ENCODE peak calls at places on chromosomes 7 and 10, in seven cellular contexts. F is NCI-H1105; S is activated CD4-positive, alpha-beta T cell treated with anti-CD3 and anti-CD28 coated beads for 36 hours; B is stimulated activated CD4-positive, alpha-beta T cell treated with anti-CD3 and anti-CD28 coated beads, Interleukin-4, amount 100 ng/mL, for 24 hours; J is astrocyte; V is neuronal stem cell; A is naive B cell. U is an unnamed sample.
A peak's percentile ranks its signal among the peaks of the same experiment; 100 is the strongest.

GRCh38 chr10:111018021-111018420 is 58.8 kb upstream of the ADRA2A start:
- DNase-seq in A (no peak), B (no peak), J (peak; percentile 45), F (no peak), S (no peak), V (no peak), U (no peak)

GRCh38 chr7:54980521-54980920 is 38.3 kb upstream of the EGFR start:
- DNase-seq in F (no peak), J (no peak), B (no peak), S (no peak), A (no peak), V (no peak), U (no peak)

GRCh38 chr7:43834463-43835251 is 34.7 kb downstream of the MRPS24 start:
- DNase-seq in F (no peak), A (peak; percentile 22), B (peak; percentile 55), S (peak; percentile 62), V (no peak), J (peak; percentile 10), U (peak; percentile 20)

GRCh38 chr7:66696774-66697191 is 43.8 kb upstream of the RABGEF1 start:
- DNase-seq in J (no peak), S (no peak), B (no peak), F (peak; percentile 27), A (no peak), V (no peak), U (no peak)

GRCh38 chr10:102033787-102034186 is 22.2 kb downstream of the ARMH3 start:
- DNase-seq in V (no peak), B (no peak), F (no peak), A (no peak), S (no peak), J (no peak), U (no peak)

GRCh38 chr7:103447073-103447960 is 1.3 kb upstream of the SLC26A5 start:
- DNase-seq in F (peak; percentile 79), A (peak; percentile 2), S (peak; percentile 71), J (peak; percentile 9), B (peak; percentile 29), V (peak; percentile 54), U (peak; percentile 74)

GRCh38 chr7:117384693-117385092 is 42.6 kb downstream of the ASZ1 start:
- DNase-seq in V (no peak), S (no peak), F (no peak), B (no peak), J (no peak), A (no peak), U (no peak)

GRCh38 chr7:2691223-2691818 is 3.3 kb downstream of the AMZ1 start:
- DNase-seq in A (no peak), B (no peak), F (no peak), J (no peak), S (no peak), V (no peak), U (no peak)

GRCh38 chr7:111789880-111790279 is 227.6 kb upstream of the IMMP2L start:
- DNase-seq in B (no peak), F (no peak), V (no peak), A (no peak), J (peak; percentile 4), S (no peak), U (no peak)

GRCh38 chr7:36820527-36821170 is 96.4 kb upstream of the AOAH start:
- DNase-seq in A (no peak), B (no peak), J (peak; percentile 56), V (no peak), F (no peak), S (no peak), U (no peak)

GRCh38 chr10:69384320-69384719 is 32.4 kb downstream of the TACR2 start:
- DNase-seq in F (no peak), J (no peak), B (no peak), V (no peak), A (no peak), S (no peak), U (no peak)

GRCh38 chr10:28217848-28218247 is 85.0 kb downstream of the MPP7 start:
- DNase-seq in A (no peak), F (no peak), J (peak; percentile 97), B (peak; percentile 7), S (peak; percentile 39), V (no peak), U (no peak)

GRCh38 chr7:18855796-18856195 is 261.6 kb downstream of the TWIST1 start:
- DNase-seq in A (no peak), J (peak; percentile 41), F (no peak), S (no peak), B (no peak), V (no peak), U (no peak)

GRCh38 chr10:69866688-69867461 is 65.2 kb downstream of the COL13A1 start:
- DNase-seq in F (no peak), B (no peak), A (no peak), V (peak; percentile 71), S (no peak), J (peak; percentile 86), U (no peak)

GRCh38 chr10:124249812-124250432 is 156.5 kb upstream of the CHST15 start:
- DNase-seq in S (no peak), J (no peak), F (no peak), B (no peak), V (no peak), A (no peak), U (no peak)

GRCh38 chr7:32150589-32150988 is 80.4 kb upstream of the PDE1C start:
- DNase-seq in S (no peak), J (no peak), B (no peak), A (no peak), F (no peak), V (no peak), U (no peak)

U was measured in GM20000.